ENCODE peak calls at places on chromosome 19, in six cellular contexts. V, L, Z, B, E and R are unnamed samples.

GRCh38 chr19:53518716-53519115 is 19.2 kb upstream of the ZNF331 start:
- DNase-seq in V (no peak), L (no peak), Z (no peak), B (no peak), E (no peak), R (no peak)

GRCh38 chr19:29926801-29927200 is 15.2 kb upstream of the URI1 start:
- DNase-seq in V (no peak), L (no peak), Z (no peak), B (no peak), E (no peak), R (no peak)

GRCh38 chr19:18002347-18002850 is 5.6 kb upstream of the ARRDC2 start:
- DNase-seq in V (no peak), L (no peak), Z (no peak), B (no peak), E (no peak), R (no peak)

GRCh38 chr19:29478578-29479565 is 46.9 kb upstream of the VSTM2B start:
- DNase-seq in V (peak; percentile 71), L (no peak), Z (peak; percentile 69), B (no peak), E (no peak), R (no peak)

GRCh38 chr19:2332341-2333026 is 4.0 kb downstream of the SPPL2B start:
- DNase-seq in V (no peak), L (no peak), Z (no peak), B (peak; percentile 56), E (no peak), R (peak; percentile 77)

GRCh38 chr19:49366110-49366509 is 2.4 kb downstream of the DKKL1 start:
- DNase-seq in V (no peak), L (no peak), Z (no peak), B (no peak), E (no peak), R (no peak)

GRCh38 chr19:32570081-32570785 is 10.8 kb upstream of the PDCD5 start:
- DNase-seq in V (no peak), L (peak; percentile 61), Z (no peak), B (no peak), E (peak; percentile 48), R (peak; percentile 39)

GRCh38 chr19:49773663-49774305 is 7.0 kb downstream of the AP2A1 start:
- DNase-seq in V (no peak), L (no peak), Z (no peak), B (no peak), E (no peak), R (no peak)

GRCh38 chr19:8615813-8616596 is 5.5 kb upstream of the ADAMTS10 start:
- DNase-seq in V (peak; percentile 83), L (no peak), Z (no peak), B (no peak), E (peak; percentile 45), R (no peak)

GRCh38 chr19:49157445-49158224 is at the start of gene TRPM4:
- DNase-seq in V (peak; percentile 95), L (peak; percentile 93), Z (peak; percentile 54), B (no peak), E (peak; percentile 96), R (no peak)

GRCh38 chr19:18293642-18294466 is 12.4 kb upstream of the JUND start:
- DNase-seq in V (no peak), L (no peak), Z (no peak), B (no peak), E (no peak), R (no peak)

GRCh38 chr19:18118420-18119242 is 21.1 kb downstream of the MAST3 start:
- DNase-seq in V (no peak), L (no peak), Z (no peak), B (no peak), E (no peak), R (no peak)

GRCh38 chr19:46713781-46714522 is 3.0 kb downstream of the PRKD2 start:
- DNase-seq in V (peak; percentile 98), L (peak; percentile 97), Z (no peak), B (no peak), E (peak; percentile 94), R (peak; percentile 83)

GRCh38 chr19:28023064-28023463 is 1189.9 kb downstream of the UQCRFS1 start:
- DNase-seq in V (no peak), L (no peak), Z (no peak), B (no peak), E (no peak), R (no peak)

GRCh38 chr19:38466050-38466449 is 32.6 kb downstream of the RYR1 start:
- DNase-seq in V (no peak), L (no peak), Z (no peak), B (no peak), E (no peak), R (no peak)

GRCh38 chr19:32396046-32396652 is 9.4 kb upstream of the DPY19L3 start:
- DNase-seq in V (no peak), L (no peak), Z (no peak), B (no peak), E (no peak), R (no peak)

GRCh38 chr19:46629546-46630025 is 4.7 kb upstream of the PTGIR start:
- DNase-seq in V (no peak), L (no peak), Z (no peak), B (no peak), E (peak; percentile 79), R (no peak)

GRCh38 chr19:42427313-42427712 is at the start of gene LIPE:
- DNase-seq in V (no peak), L (no peak), Z (no peak), B (no peak), E (no peak), R (no peak)

GRCh38 chr19:7852851-7853759 is 21.1 kb downstream of the PRR36 start:
- DNase-seq in V (no peak), L (peak; percentile 74), Z (no peak), B (no peak), E (peak; percentile 87), R (peak; percentile 99)

GRCh38 chr19:11382898-11383705 is 1.0 kb downstream of the EPOR start:
- DNase-seq in V (no peak), L (no peak), Z (no peak), B (no peak), E (peak; percentile 71), R (no peak)

GRCh38 chr19:11380653-11381534 is 3.2 kb downstream of the EPOR start:
- DNase-seq in V (peak; percentile 97), L (peak; percentile 97), Z (peak; percentile 93), B (peak; percentile 95), E (peak; percentile 95), R (peak; percentile 98)

GRCh38 chr19:11383706-11384048 is 437 bp downstream of the EPOR start:
- DNase-seq in V (no peak), L (no peak), Z (no peak), B (no peak), E (no peak), R (no peak)

GRCh38 chr19:11379857-11380350 is 4.2 kb downstream of the EPOR start:
- DNase-seq in V (no peak), L (no peak), Z (no peak), B (no peak), E (no peak), R (no peak)

DNA sequence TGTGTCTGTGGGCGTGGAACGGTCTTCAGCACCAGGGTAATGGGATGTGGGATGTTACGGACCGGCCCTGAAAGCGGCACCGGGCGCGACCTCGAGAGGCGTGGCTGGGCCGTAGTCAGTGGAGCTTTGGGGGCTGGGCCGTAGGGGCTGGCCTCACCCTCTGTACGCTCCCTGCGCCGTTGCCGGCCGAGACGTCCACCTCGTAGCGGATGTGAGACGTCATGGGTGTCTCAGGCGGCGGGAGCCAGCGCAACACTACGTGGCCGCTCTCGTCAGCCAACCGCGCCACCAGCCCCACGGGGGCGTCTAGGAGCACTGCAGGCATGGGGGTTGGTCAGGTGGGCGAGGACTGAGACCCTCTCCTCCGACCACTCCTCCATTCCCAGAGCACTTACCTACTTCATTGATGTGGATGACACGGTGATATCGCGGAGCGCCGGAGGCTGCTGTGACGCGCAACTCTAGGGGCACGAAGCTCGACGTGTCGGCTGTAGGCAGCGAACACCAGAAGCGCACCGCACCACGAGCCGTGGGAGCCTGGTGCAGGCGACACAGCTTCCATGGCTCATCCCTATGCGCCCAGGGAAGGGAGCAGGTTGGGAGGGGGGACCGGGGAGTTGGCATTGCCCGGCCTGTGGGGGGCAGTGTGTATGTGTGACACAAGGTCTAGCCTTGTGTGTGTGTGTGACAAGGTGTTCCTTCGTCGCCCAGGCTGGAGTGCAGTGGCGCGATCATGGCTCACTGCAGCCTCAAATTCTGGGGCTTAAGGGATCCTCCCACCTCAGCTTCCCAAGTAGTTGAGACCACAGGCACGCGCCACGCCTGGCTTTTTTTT is 2.4 kb downstream of the EPOR start:
- DNase-seq in V (peak; percentile 89), L (no peak), Z (no peak), B (peak; percentile 66), E (peak; percentile 68), R (peak; percentile 72)
- TF ChIP-seq POLR2A in V (no peak), L (no peak), Z (no peak), B (peak; percentile 55), E (no peak), R (no peak)

GRCh38 chr19:40750285-40751064 is at the start of gene ACTMAP:
- DNase-seq in V (peak; percentile 100), L (peak; percentile 100), Z (peak; percentile 99), B (peak; percentile 99), E (peak; percentile 100), R (peak; percentile 90)
- TF ChIP-seq POLR2AphosphoS5 in V (peak; percentile 75), L (peak; percentile 82), Z (peak; percentile 84), B (peak; percentile 91), E (peak; percentile 95), R (no peak)

GRCh38 chr19:10768369-10768768 is 50.5 kb downstream of the DNM2 start:
- DNase-seq in V (no peak), L (no peak), Z (no peak), B (no peak), E (no peak), R (no peak)

GRCh38 chr19:10766049-10766623 is 48.3 kb downstream of the DNM2 start:
- DNase-seq in V (no peak), L (no peak), Z (no peak), B (no peak), E (peak; percentile 73), R (no peak)

GRCh38 chr19:10767726-10768125 is 49.8 kb downstream of the DNM2 start:
- DNase-seq in V (no peak), L (no peak), Z (no peak), B (no peak), E (no peak), R (no peak)

GRCh38 chr19:10768936-10769335 is 51.1 kb downstream of the DNM2 start:
- DNase-seq in V (no peak), L (no peak), Z (no peak), B (no peak), E (no peak), R (no peak)

GRCh38 chr19:10766681-10767201 is 48.9 kb downstream of the DNM2 start:
- DNase-seq in V (no peak), L (no peak), Z (no peak), B (no peak), E (peak; percentile 68), R (no peak)
- TF ChIP-seq POLR2A in V (no peak), L (no peak), Z (no peak), B (no peak), E (no peak), R (no peak)

GRCh38 chr19:35125270-35125717 is 9.6 kb downstream of the LGI4 start:
- DNase-seq in V (no peak), L (no peak), Z (no peak), B (no peak), E (no peak), R (no peak)
- TF ChIP-seq POLR2AphosphoS5 in V (no peak), L (no peak), Z (no peak), B (no peak), E (no peak), R (no peak)

GRCh38 chr19:1112254-1113208 is 8.7 kb downstream of the GPX4 start:
- DNase-seq in V (no peak), L (peak; percentile 86), Z (no peak), B (no peak), E (peak; percentile 91), R (no peak)
- TF ChIP-seq POLR2A in V (no peak), L (no peak), Z (no peak), B (no peak), E (no peak), R (no peak)